ENCODE peak calls at places on chromosomes 4 and X, in four cellular contexts. F is RWPE1, C is cerebellum, U is smooth muscle cell of the brain vasculature. W is an unnamed sample.

GRCh38 chrX:69232945-69233344 is 67.7 kb upstream of the PJA1 start:
- DNase-seq in F (no peak), C (no peak), U (no peak), W (no peak)

GRCh38 chr4:111028829-111029228 is 406.0 kb upstream of the PITX2 start:
- DNase-seq in F (no peak), C (no peak), U (no peak), W (no peak)

GRCh38 chr4:6198278-6198677 is 2.1 kb downstream of the JAKMIP1 start:
- DNase-seq in F (no peak), C (no peak), U (no peak), W (no peak)

GRCh38 chrX:55488559-55489314 is 911 bp downstream of the USP51 start:
- DNase-seq in F (peak), C (peak), U (peak), W (peak)

GRCh38 chr4:91267543-91267942 is 1036.2 kb upstream of the GRID2 start:
- DNase-seq in F (no peak), C (no peak), U (no peak), W (no peak)

GRCh38 chr4:98006060-98006459 is 137.2 kb downstream of the STPG2 start:
- DNase-seq in F (no peak), C (no peak), U (no peak), W (no peak)

GRCh38 chrX:72208126-72208525 is 26.6 kb downstream of the PIN4 start:
- DNase-seq in F (no peak), C (no peak), U (no peak), W (no peak)

GRCh38 chrX:150940844-150941495 is 42.2 kb upstream of the HMGB3 start:
- DNase-seq in F (no peak), C (no peak), U (no peak), W (no peak)

GRCh38 chrX:133594156-133594555 is 178.9 kb upstream of the GPC4 start:
- DNase-seq in F (no peak), C (no peak), U (no peak), W (no peak)

GRCh38 chr4:59217910-59218631 is 1982.1 kb upstream of the ADGRL3 start:
- DNase-seq in F (no peak), C (no peak), U (no peak), W (no peak)

GRCh38 chr4:38099908-38100407 is 139.8 kb downstream of the PTTG2 start:
- DNase-seq in F (peak), C (no peak), U (no peak), W (no peak)

GRCh38 chr4:152965614-152966013 is 29.5 kb downstream of the FHDC1 start:
- DNase-seq in F (no peak), C (no peak), U (no peak), W (no peak)

GRCh38 chrX:98191003-98191402 is 1307.3 kb downstream of the RPA4 start:
- DNase-seq in F (no peak), C (no peak), U (no peak), W (no peak)

GRCh38 chrX:154717824-154718223 is 33.1 kb downstream of the GAB3 start:
- DNase-seq in F (no peak), C (no peak), U (no peak), W (peak)

GRCh38 chr4:180028682-180029081 is 2214.5 kb upstream of the TENM3 start:
- DNase-seq in F (no peak), C (no peak), U (no peak), W (peak)

GRCh38 chrX:13085533-13085932 is 41.1 kb upstream of the FAM9C start:
- DNase-seq in F (no peak), C (no peak), U (no peak), W (no peak)

GRCh38 chr4:173138636-173139035 is 30.0 kb upstream of the GALNT7 start:
- DNase-seq in F (no peak), C (no peak), U (no peak), W (no peak)

W was measured in SW480.